ENCODE peak calls at places on chromosome 17, in five cellular contexts. One of them, this sample, is unnamed. For H3K4me1, the result is how much of the 10 kb centered on the place peaks cover.

GRCh38 chr17:17698869-17699351 is 17.7 kb downstream of the RAI1 start:
- DNase-seq in left ventricle myocardium inferior: no peak
- DNase-seq in right cardiac atrium: peak
- DNase-seq in heart left ventricle: no peak
- DNase-seq in CD4-positive, CD25-positive, alpha-beta regulatory T cell: no peak
- DNase-seq in this sample: no peak

GRCh38 chr17:28330671-28331070 is 4.6 kb downstream of the IFT20 start:
- DNase-seq in left ventricle myocardium inferior: no peak
- DNase-seq in right cardiac atrium: no peak
- DNase-seq in heart left ventricle: no peak
- DNase-seq in CD4-positive, CD25-positive, alpha-beta regulatory T cell: no peak
- DNase-seq in this sample: no peak

GRCh38 chr17:39605492-39606433 is 2.0 kb downstream of the NEUROD2 start:
- DNase-seq in left ventricle myocardium inferior: no peak
- DNase-seq in right cardiac atrium: no peak
- DNase-seq in heart left ventricle: no peak
- DNase-seq in CD4-positive, CD25-positive, alpha-beta regulatory T cell: no peak
- DNase-seq in this sample: no peak

GRCh38 chr17:57586099-57586702 is 158.9 kb downstream of the CCDC182 start:
- DNase-seq in left ventricle myocardium inferior: no peak
- DNase-seq in right cardiac atrium: no peak
- DNase-seq in heart left ventricle: no peak
- DNase-seq in CD4-positive, CD25-positive, alpha-beta regulatory T cell: no peak
- DNase-seq in this sample: no peak

GRCh38 chr17:522912-523311 is 170.3 kb upstream of the RPH3AL start:
- DNase-seq in left ventricle myocardium inferior: no peak
- DNase-seq in right cardiac atrium: no peak
- DNase-seq in heart left ventricle: no peak
- DNase-seq in CD4-positive, CD25-positive, alpha-beta regulatory T cell: no peak
- DNase-seq in this sample: no peak

GRCh38 chr17:39212200-39212810 is 12.2 kb downstream of the RPL19 start:
- DNase-seq in left ventricle myocardium inferior: no peak
- DNase-seq in right cardiac atrium: peak
- DNase-seq in heart left ventricle: no peak
- DNase-seq in CD4-positive, CD25-positive, alpha-beta regulatory T cell: no peak
- DNase-seq in this sample: no peak

GRCh38 chr17:68972119-68972704 is 17.0 kb upstream of the ABCA8 start:
- DNase-seq in left ventricle myocardium inferior: no peak
- DNase-seq in right cardiac atrium: no peak
- DNase-seq in heart left ventricle: no peak
- DNase-seq in CD4-positive, CD25-positive, alpha-beta regulatory T cell: no peak
- DNase-seq in this sample: no peak

GRCh38 chr17:64765191-64765889 is 103.2 kb upstream of the SMURF2 start:
- DNase-seq in left ventricle myocardium inferior: no peak
- DNase-seq in right cardiac atrium: no peak
- DNase-seq in heart left ventricle: no peak
- DNase-seq in CD4-positive, CD25-positive, alpha-beta regulatory T cell: no peak
- DNase-seq in this sample: no peak

GRCh38 chr17:50206604-50207293 is 5.3 kb upstream of the COL1A1 start:
- DNase-seq in left ventricle myocardium inferior: peak
- DNase-seq in right cardiac atrium: peak
- DNase-seq in heart left ventricle: peak
- DNase-seq in CD4-positive, CD25-positive, alpha-beta regulatory T cell: no peak
- DNase-seq in this sample: no peak

GRCh38 chr17:50909765-50910661 is 43.9 kb upstream of the TOB1 start:
- DNase-seq in left ventricle myocardium inferior: no peak
- DNase-seq in right cardiac atrium: no peak
- DNase-seq in heart left ventricle: no peak
- DNase-seq in CD4-positive, CD25-positive, alpha-beta regulatory T cell: peak
- DNase-seq in this sample: peak

GRCh38 chr17:17856386-17856785 is 19.6 kb upstream of the SREBF1 start:
- DNase-seq in left ventricle myocardium inferior: no peak
- DNase-seq in right cardiac atrium: peak
- DNase-seq in heart left ventricle: no peak
- DNase-seq in CD4-positive, CD25-positive, alpha-beta regulatory T cell: no peak
- DNase-seq in this sample: no peak

GRCh38 chr17:82019905-82020873 is 2.5 kb downstream of the CENPX start:
- DNase-seq in left ventricle myocardium inferior: peak
- DNase-seq in right cardiac atrium: no peak
- DNase-seq in heart left ventricle: no peak
- DNase-seq in CD4-positive, CD25-positive, alpha-beta regulatory T cell: peak
- DNase-seq in this sample: peak

GRCh38 chr17:42365136-42365535 is 23.1 kb downstream of the STAT3 start:
- DNase-seq in left ventricle myocardium inferior: no peak
- DNase-seq in right cardiac atrium: no peak
- DNase-seq in heart left ventricle: no peak
- DNase-seq in CD4-positive, CD25-positive, alpha-beta regulatory T cell: no peak
- DNase-seq in this sample: no peak

GRCh38 chr17:7435676-7436555 is 681 bp downstream of the TMEM102 start:
- DNase-seq in left ventricle myocardium inferior: peak
- DNase-seq in right cardiac atrium: peak
- DNase-seq in heart left ventricle: peak
- DNase-seq in CD4-positive, CD25-positive, alpha-beta regulatory T cell: peak
- DNase-seq in this sample: no peak

GRCh38 chr17:29050176-29050575 is 7.2 kb downstream of the PIPOX start:
- DNase-seq in left ventricle myocardium inferior: no peak
- DNase-seq in right cardiac atrium: no peak
- DNase-seq in heart left ventricle: no peak
- DNase-seq in CD4-positive, CD25-positive, alpha-beta regulatory T cell: no peak
- DNase-seq in this sample: no peak

GRCh38 chr17:18257268-18257681 is 1.3 kb downstream of the FLII start:
- DNase-seq in left ventricle myocardium inferior: no peak
- DNase-seq in right cardiac atrium: peak
- DNase-seq in heart left ventricle: no peak
- DNase-seq in CD4-positive, CD25-positive, alpha-beta regulatory T cell: no peak
- DNase-seq in this sample: no peak

GRCh38 chr17:40992666-40993065 is 1.3 kb downstream of the KRTAP3-3 start:
- DNase-seq in left ventricle myocardium inferior: no peak
- DNase-seq in right cardiac atrium: no peak
- DNase-seq in heart left ventricle: no peak
- DNase-seq in CD4-positive, CD25-positive, alpha-beta regulatory T cell: no peak
- DNase-seq in this sample: no peak

GRCh38 chr17:80067393-80067986 is 31.0 kb downstream of the CCDC40 start:
- DNase-seq in left ventricle myocardium inferior: no peak
- DNase-seq in right cardiac atrium: no peak
- DNase-seq in heart left ventricle: no peak
- DNase-seq in CD4-positive, CD25-positive, alpha-beta regulatory T cell: no peak
- DNase-seq in this sample: no peak

GRCh38 chr17:48335858-48336500 is 94.0 kb downstream of the SKAP1 start:
- DNase-seq in left ventricle myocardium inferior: no peak
- DNase-seq in right cardiac atrium: no peak
- DNase-seq in heart left ventricle: no peak
- DNase-seq in CD4-positive, CD25-positive, alpha-beta regulatory T cell: no peak
- DNase-seq in this sample: peak

GRCh38 chr17:75450270-75450669 is 6.2 kb upstream of the TMEM94 start:
- DNase-seq in left ventricle myocardium inferior: no peak
- DNase-seq in right cardiac atrium: no peak
- DNase-seq in heart left ventricle: no peak
- DNase-seq in CD4-positive, CD25-positive, alpha-beta regulatory T cell: no peak
- DNase-seq in this sample: no peak

GRCh38 chr17:71032746-71033273 is 863.5 kb downstream of the KCNJ2 start:
- DNase-seq in left ventricle myocardium inferior: no peak
- DNase-seq in right cardiac atrium: no peak
- DNase-seq in heart left ventricle: no peak
- DNase-seq in CD4-positive, CD25-positive, alpha-beta regulatory T cell: no peak
- DNase-seq in this sample: no peak

GRCh38 chr17:43860927-43861622 is 14.1 kb downstream of the CD300LG start:
- DNase-seq in left ventricle myocardium inferior: peak
- DNase-seq in right cardiac atrium: no peak
- DNase-seq in heart left ventricle: peak
- DNase-seq in CD4-positive, CD25-positive, alpha-beta regulatory T cell: no peak
- DNase-seq in this sample: no peak

GRCh38 chr17:80297996-80298560 is 37.4 kb downstream of the RNF213 start:
- DNase-seq in left ventricle myocardium inferior: peak
- DNase-seq in right cardiac atrium: no peak
- DNase-seq in heart left ventricle: no peak
- DNase-seq in CD4-positive, CD25-positive, alpha-beta regulatory T cell: no peak
- DNase-seq in this sample: no peak

GRCh38 chr17:15501788-15502187 is 34.4 kb upstream of the CDRT4 start:
- DNase-seq in left ventricle myocardium inferior: no peak
- DNase-seq in right cardiac atrium: no peak
- DNase-seq in heart left ventricle: no peak
- DNase-seq in CD4-positive, CD25-positive, alpha-beta regulatory T cell: no peak
- DNase-seq in this sample: no peak
- H3K27ac ChIP-seq in left ventricle myocardium inferior: peak
- H3K27ac ChIP-seq in right cardiac atrium: no peak
- H3K27ac ChIP-seq in heart left ventricle: no peak
- H3K27ac ChIP-seq in CD4-positive, CD25-positive, alpha-beta regulatory T cell: no peak
- H3K27ac ChIP-seq in this sample: no peak

GRCh38 chr17:2405247-2405926 is 4.5 kb upstream of the MNT start:
- DNase-seq in left ventricle myocardium inferior: no peak
- DNase-seq in right cardiac atrium: peak
- DNase-seq in heart left ventricle: no peak
- DNase-seq in CD4-positive, CD25-positive, alpha-beta regulatory T cell: no peak
- DNase-seq in this sample: no peak
- H3K4me3 ChIP-seq in left ventricle myocardium inferior: no peak
- H3K4me3 ChIP-seq in right cardiac atrium: no peak
- H3K4me3 ChIP-seq in heart left ventricle: no peak
- H3K4me3 ChIP-seq in CD4-positive, CD25-positive, alpha-beta regulatory T cell: no peak
- H3K4me3 ChIP-seq in this sample: no peak

DNA sequence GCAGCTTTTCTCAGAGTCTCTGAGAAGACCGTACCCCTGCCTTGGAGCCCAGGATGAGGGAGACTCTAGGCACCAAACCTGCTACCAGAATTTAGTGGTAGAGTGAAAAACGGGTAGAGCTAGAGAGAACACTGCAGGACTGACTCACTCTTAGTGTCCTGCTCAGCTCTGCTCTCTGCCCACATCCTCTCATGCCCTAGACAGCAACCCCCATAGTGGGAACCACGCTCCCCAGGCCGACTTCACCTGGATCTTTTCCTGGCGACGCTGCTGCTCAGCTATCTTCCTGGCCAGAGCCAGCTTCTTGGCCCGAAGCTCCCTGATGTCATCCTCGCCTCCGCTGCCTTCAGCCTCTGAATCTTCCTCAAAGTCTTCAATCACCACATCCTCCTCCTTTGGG is 26.7 kb downstream of the HIC1 start:
- DNase-seq in left ventricle myocardium inferior: no peak
- DNase-seq in right cardiac atrium: no peak
- DNase-seq in heart left ventricle: no peak
- DNase-seq in CD4-positive, CD25-positive, alpha-beta regulatory T cell: no peak
- DNase-seq in this sample: no peak
- H3K4me1 ChIP-seq in left ventricle myocardium inferior: half or more
- H3K4me1 ChIP-seq in right cardiac atrium: under half
- H3K4me1 ChIP-seq in heart left ventricle: under half
- H3K4me1 ChIP-seq in CD4-positive, CD25-positive, alpha-beta regulatory T cell: under half
- H3K4me1 ChIP-seq in this sample: under half

GRCh38 chr17:74367206-74367605 is at the start of gene GPR142:
- DNase-seq in left ventricle myocardium inferior: no peak
- DNase-seq in right cardiac atrium: peak
- DNase-seq in heart left ventricle: no peak
- DNase-seq in CD4-positive, CD25-positive, alpha-beta regulatory T cell: no peak
- DNase-seq in this sample: no peak

GRCh38 chr17:74369665-74370490 is 2.6 kb downstream of the GPR142 start:
- DNase-seq in left ventricle myocardium inferior: no peak
- DNase-seq in right cardiac atrium: peak
- DNase-seq in heart left ventricle: no peak
- DNase-seq in CD4-positive, CD25-positive, alpha-beta regulatory T cell: no peak
- DNase-seq in this sample: no peak

GRCh38 chr17:74371653-74372147 is 4.4 kb downstream of the GPR142 start:
- DNase-seq in left ventricle myocardium inferior: no peak
- DNase-seq in right cardiac atrium: peak
- DNase-seq in heart left ventricle: no peak
- DNase-seq in CD4-positive, CD25-positive, alpha-beta regulatory T cell: no peak
- DNase-seq in this sample: no peak

GRCh38 chr17:74369221-74369620 is 1.9 kb downstream of the GPR142 start:
- DNase-seq in left ventricle myocardium inferior: peak
- DNase-seq in right cardiac atrium: peak
- DNase-seq in heart left ventricle: peak
- DNase-seq in CD4-positive, CD25-positive, alpha-beta regulatory T cell: peak
- DNase-seq in this sample: no peak

DNA sequence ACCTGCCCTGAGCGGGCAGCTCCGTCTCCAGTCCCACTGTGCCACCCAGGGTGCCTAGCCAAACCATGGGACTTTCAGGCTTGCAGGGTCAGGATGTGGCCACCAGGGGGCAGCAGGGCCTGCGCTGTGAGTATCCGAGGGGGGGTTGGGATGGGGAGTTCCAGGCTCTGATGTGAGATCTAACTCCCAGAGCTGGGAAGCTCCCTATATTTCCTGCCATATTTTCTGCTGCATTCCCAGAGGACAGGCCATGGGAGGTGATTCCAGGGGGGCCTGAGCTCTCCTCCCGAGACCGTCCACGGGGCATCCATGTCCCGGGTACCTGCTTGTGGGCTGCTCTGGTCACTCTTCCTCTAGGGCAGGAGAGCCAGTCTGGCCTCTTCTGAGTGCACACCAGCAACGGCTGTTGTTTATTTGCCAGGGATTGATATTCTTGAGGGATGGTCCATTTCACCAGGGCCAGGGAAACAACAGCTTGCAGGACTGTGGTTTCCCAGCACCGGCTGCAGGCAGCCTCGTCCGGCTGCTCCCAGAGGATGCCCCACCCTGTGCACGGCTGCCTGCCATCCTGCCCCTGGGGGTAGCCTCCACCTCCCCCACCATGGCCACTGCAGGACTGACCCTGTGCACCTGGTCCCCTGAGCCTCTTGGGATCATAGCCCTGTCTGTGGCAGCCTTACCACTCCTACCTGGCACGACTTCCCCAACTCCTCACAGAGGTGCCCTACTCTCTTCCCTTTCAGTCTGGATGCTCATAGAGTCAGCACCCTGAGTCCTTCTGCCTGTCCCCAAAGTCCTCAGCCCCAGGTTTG is 1.2 kb downstream of the GPR142 start:
- DNase-seq in left ventricle myocardium inferior: peak
- DNase-seq in right cardiac atrium: peak
- DNase-seq in heart left ventricle: peak
- DNase-seq in CD4-positive, CD25-positive, alpha-beta regulatory T cell: peak
- DNase-seq in this sample: peak
- H3K27ac ChIP-seq in left ventricle myocardium inferior: no peak
- H3K27ac ChIP-seq in right cardiac atrium: no peak
- H3K27ac ChIP-seq in heart left ventricle: no peak
- H3K27ac ChIP-seq in CD4-positive, CD25-positive, alpha-beta regulatory T cell: no peak
- H3K27ac ChIP-seq in this sample: no peak

DNA sequence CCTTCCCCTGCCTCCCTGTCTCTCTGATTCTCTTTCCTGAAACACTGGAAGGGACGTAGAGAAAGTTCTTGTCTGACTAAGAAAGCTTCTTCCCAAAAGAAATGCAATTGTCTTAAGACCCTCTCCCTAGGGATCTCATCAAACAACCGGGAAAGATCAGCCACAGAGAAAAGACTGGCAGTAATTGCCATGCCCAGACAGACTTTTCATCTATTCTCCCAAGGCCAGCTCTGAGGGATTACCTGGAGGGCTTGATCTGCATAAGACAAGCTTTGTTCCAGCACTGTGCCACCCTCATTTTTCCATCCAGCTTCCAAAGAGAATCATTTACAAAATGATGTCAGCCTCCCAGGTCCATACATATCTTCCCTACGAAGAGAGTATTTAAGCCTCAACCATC is 38.8 kb upstream of the HS3ST3A1 start:
- DNase-seq in left ventricle myocardium inferior: no peak
- DNase-seq in right cardiac atrium: no peak
- DNase-seq in heart left ventricle: no peak
- DNase-seq in CD4-positive, CD25-positive, alpha-beta regulatory T cell: no peak
- DNase-seq in this sample: no peak
- H3K4me3 ChIP-seq in left ventricle myocardium inferior: no peak
- H3K4me3 ChIP-seq in right cardiac atrium: no peak
- H3K4me3 ChIP-seq in heart left ventricle: no peak
- H3K4me3 ChIP-seq in CD4-positive, CD25-positive, alpha-beta regulatory T cell: no peak
- H3K4me3 ChIP-seq in this sample: no peak

This sample was measured in naive thymus-derived CD4-positive, alpha-beta T cell.